ENCODE peak calls at places on chromosomes 11 and 22, in six cellular contexts. K, Q, W, M, E and U are unnamed samples.

GRCh38 chr22:35205956-35206355 is 51.3 kb upstream of the HMGXB4 start:
- DNase-seq in K (peak; percentile 51), Q (no peak), W (no peak), M (no peak), E (no peak), U (no peak)

GRCh38 chr11:94775576-94776327 is 7.6 kb downstream of the AMOTL1 start:
- DNase-seq in K (no peak), Q (no peak), W (no peak), M (no peak), E (no peak), U (no peak)

GRCh38 chr22:45322873-45323525 is 13.3 kb downstream of the FAM118A start:
- DNase-seq in K (no peak), Q (no peak), W (no peak), M (no peak), E (no peak), U (no peak)

GRCh38 chr11:76071090-76071489 is 135.2 kb downstream of the WNT11 start:
- DNase-seq in K (no peak), Q (no peak), W (no peak), M (no peak), E (no peak), U (no peak)

GRCh38 chr11:70877151-70877550 is 375.2 kb downstream of the SHANK2 start:
- DNase-seq in K (no peak), Q (no peak), W (no peak), M (no peak), E (no peak), U (no peak)

GRCh38 chr11:100719362-100719761 is 32.3 kb downstream of the ARHGAP42 start:
- DNase-seq in K (no peak), Q (no peak), W (no peak), M (peak; percentile 13), E (no peak), U (peak; percentile 42)

GRCh38 chr11:102930451-102930850 is 25.1 kb downstream of the MMP13 start:
- DNase-seq in K (no peak), Q (no peak), W (no peak), M (no peak), E (no peak), U (no peak)

GRCh38 chr11:65428578-65429068 is 6.0 kb downstream of the NEAT1 start:
- DNase-seq in K (no peak), Q (no peak), W (no peak), M (peak; percentile 73), E (no peak), U (no peak)

GRCh38 chr11:75273331-75273988 is 32.9 kb downstream of the TPBGL start:
- DNase-seq in K (no peak), Q (no peak), W (no peak), M (no peak), E (no peak), U (no peak)

GRCh38 chr22:41780714-41781507 is 19.6 kb upstream of the CCDC134 start:
- DNase-seq in K (peak; percentile 51), Q (peak; percentile 56), W (no peak), M (peak; percentile 33), E (peak; percentile 79), U (no peak)

GRCh38 chr11:102153082-102153481 is 42.8 kb downstream of the YAP1 start:
- DNase-seq in K (no peak), Q (no peak), W (no peak), M (no peak), E (no peak), U (no peak)

GRCh38 chr11:22634897-22635629 is 9.4 kb upstream of the FANCF start:
- DNase-seq in K (peak; percentile 3), Q (peak; percentile 96), W (no peak), M (no peak), E (no peak), U (no peak)

GRCh38 chr11:22477312-22477711 is 139.1 kb downstream of the SLC17A6 start:
- DNase-seq in K (no peak), Q (no peak), W (no peak), M (no peak), E (no peak), U (no peak)

GRCh38 chr22:48796295-48797015 is 1031.2 kb downstream of the BRD1 start:
- DNase-seq in K (no peak), Q (no peak), W (no peak), M (no peak), E (no peak), U (no peak)

GRCh38 chr11:46121724-46122477 is 647 bp upstream of the PHF21A start:
- DNase-seq in K (peak; percentile 92), Q (peak; percentile 82), W (no peak), M (peak; percentile 83), E (peak; percentile 72), U (peak; percentile 87)

GRCh38 chr22:32603651-32604540 is 129.3 kb downstream of the FBXO7 start:
- DNase-seq in K (no peak), Q (no peak), W (no peak), M (no peak), E (no peak), U (no peak)